ENCODE peak calls at places on chromosomes 1 and 21, in eight cellular contexts. Z, V, T, S, A, N, X and K are unnamed samples.
A peak's percentile ranks its signal among the peaks of the same experiment; 100 is the strongest.

GRCh38 chr1:18118078-18118477 is 10.5 kb downstream of the IGSF21 start:
- DNase-seq in Z (no peak), V (no peak), T (no peak), S (no peak), A (no peak), N (no peak), X (no peak), K (no peak)

GRCh38 chr1:241323510-241323909 is 33.5 kb downstream of the RGS7 start:
- DNase-seq in Z (no peak), V (no peak), T (peak; percentile 61), S (peak; percentile 64), A (peak; percentile 51), N (no peak), X (no peak), K (peak; percentile 70)

GRCh38 chr1:101040666-101041065 is 15.1 kb upstream of the DPH5 start:
- DNase-seq in Z (no peak), V (no peak), T (no peak), S (no peak), A (no peak), N (no peak), X (no peak), K (no peak)

GRCh38 chr1:203607169-203607873 is 19.3 kb upstream of the ATP2B4 start:
- DNase-seq in Z (peak; percentile 64), V (peak; percentile 58), T (peak; percentile 84), S (no peak), A (no peak), N (no peak), X (peak; percentile 73), K (peak; percentile 55)

GRCh38 chr1:211174375-211174774 is 40.4 kb upstream of the KCNH1 start:
- DNase-seq in Z (no peak), V (no peak), T (peak; percentile 87), S (no peak), A (no peak), N (no peak), X (no peak), K (no peak)

GRCh38 chr1:114282751-114283403 is 129.2 kb upstream of the SYT6 start:
- DNase-seq in Z (peak; percentile 69), V (peak; percentile 76), T (peak; percentile 89), S (peak; percentile 88), A (peak; percentile 76), N (peak; percentile 63), X (peak; percentile 37), K (peak; percentile 92)

GRCh38 chr1:183195146-183195571 is 9.1 kb downstream of the LAMC2 start:
- DNase-seq in Z (no peak), V (no peak), T (peak; percentile 82), S (no peak), A (peak; percentile 40), N (no peak), X (no peak), K (peak; percentile 67)

GRCh38 chr21:44897326-44898010 is 23.2 kb downstream of the ITGB2 start:
- DNase-seq in Z (no peak), V (no peak), T (no peak), S (no peak), A (no peak), N (no peak), X (no peak), K (no peak)

GRCh38 chr1:947958-948357 is 11.1 kb downstream of the NOC2L start:
- DNase-seq in Z (no peak), V (no peak), T (no peak), S (no peak), A (no peak), N (no peak), X (no peak), K (no peak)